ENCODE peak calls at places on chromosomes 12 and 14, in nine cellular contexts. W is esophagus squamous epithelium; J is HCEC 1CT; K is C1 segment of cervical spinal cord; Y is neural crest cell; O is CD8-positive, alpha-beta T cell; P is stimulated activated CD4-positive, alpha-beta T cell treated with anti-CD3 and anti-CD28 coated beads, Interleukin-1b, Interleukin-23, amount 100 ng/mL, for 1 hour; M is A549; L is activated CD4-positive, alpha-beta T cell treated with anti-CD3 and anti-CD28 coated beads, Interleukin-2, amount 50 U/mL, for 1 hour. N is an unnamed sample.

GRCh38 chr12:6639151-6639773 is 3.5 kb upstream of the LPAR5 start:
- DNase-seq in W (no peak), J (no peak), K (no peak), Y (no peak), O (no peak), P (no peak), M (no peak), L (no peak), N (no peak)

GRCh38 chr14:36503771-36504741 is 16.0 kb downstream of the NKX2-1 start:
- DNase-seq in W (no peak), J (no peak), K (no peak), Y (peak; percentile 12), O (no peak), P (no peak), M (no peak), L (no peak), N (no peak)

GRCh38 chr12:107395817-107396216 is 289.8 kb upstream of the PWP1 start:
- DNase-seq in W (no peak), J (no peak), K (no peak), Y (no peak), O (no peak), P (no peak), M (no peak), L (no peak), N (no peak)

GRCh38 chr12:12266389-12266872 is 413 bp downstream of the LRP6 start:
- DNase-seq in W (no peak), J (no peak), K (no peak), Y (no peak), O (no peak), P (no peak), M (no peak), L (no peak), N (no peak)

GRCh38 chr12:98635657-98636323 is 8.8 kb downstream of the IKBIP start:
- DNase-seq in W (no peak), J (peak; percentile 78), K (no peak), Y (no peak), O (no peak), P (no peak), M (peak; percentile 20), L (no peak), N (no peak)

GRCh38 chr14:24921903-24922302 is 128.0 kb downstream of the STXBP6 start:
- DNase-seq in W (no peak), J (peak; percentile 71), K (no peak), Y (no peak), O (no peak), P (no peak), M (no peak), L (no peak), N (no peak)

GRCh38 chr12:100163416-100164152 is 20.9 kb upstream of the BLTP3B start:
- DNase-seq in W (peak; percentile 10), J (peak; percentile 63), K (peak; percentile 64), Y (peak; percentile 71), O (peak; percentile 70), P (peak; percentile 22), M (peak; percentile 96), L (peak; percentile 65), N (peak; percentile 82)

GRCh38 chr12:24778486-24779304 is 170.2 kb downstream of the BCAT1 start:
- DNase-seq in W (no peak), J (peak; percentile 59), K (no peak), Y (no peak), O (no peak), P (no peak), M (peak; percentile 5), L (no peak), N (no peak)

GRCh38 chr12:109111775-109112491 is 4.5 kb upstream of the ACACB start:
- DNase-seq in W (no peak), J (peak; percentile 50), K (peak; percentile 64), Y (peak; percentile 61), O (peak; percentile 57), P (no peak), M (peak; percentile 72), L (peak; percentile 56), N (no peak)

GRCh38 chr12:19967486-19967885 is 400.9 kb upstream of the PDE3A start:
- DNase-seq in W (no peak), J (peak; percentile 97), K (no peak), Y (no peak), O (no peak), P (no peak), M (peak; percentile 49), L (no peak), N (no peak)

GRCh38 chr14:22594156-22594716 is 3.9 kb upstream of the ABHD4 start:
- DNase-seq in W (no peak), J (no peak), K (no peak), Y (no peak), O (no peak), P (no peak), M (no peak), L (no peak), N (no peak)

GRCh38 chr14:45785240-45785639 is 532.2 kb upstream of the MIS18BP1 start:
- DNase-seq in W (no peak), J (no peak), K (no peak), Y (no peak), O (no peak), P (no peak), M (no peak), L (no peak), N (no peak)

GRCh38 chr14:35897616-35898111 is 71.5 kb downstream of the BRMS1L start:
- DNase-seq in W (no peak), J (no peak), K (peak; percentile 71), Y (no peak), O (no peak), P (no peak), M (no peak), L (no peak), N (no peak)

GRCh38 chr12:129186952-129187351 is 333.7 kb downstream of the GLT1D1 start:
- DNase-seq in W (no peak), J (no peak), K (no peak), Y (no peak), O (no peak), P (no peak), M (peak; percentile 6), L (no peak), N (no peak)

GRCh38 chr14:80446356-80446755 is 235.1 kb upstream of the DIO2 start:
- DNase-seq in W (no peak), J (peak; percentile 34), K (no peak), Y (no peak), O (no peak), P (no peak), M (no peak), L (no peak), N (no peak)

GRCh38 chr12:105948331-105948730 is 190.4 kb downstream of the NUAK1 start:
- DNase-seq in W (no peak), J (no peak), K (no peak), Y (no peak), O (no peak), P (no peak), M (no peak), L (no peak), N (no peak)

GRCh38 chr14:46661728-46662127 is 10.1 kb upstream of the RPL10L start:
- DNase-seq in W (no peak), J (no peak), K (no peak), Y (no peak), O (no peak), P (no peak), M (no peak), L (no peak), N (no peak)

GRCh38 chr12:97944576-97944975 is 482.0 kb downstream of the RMST start:
- DNase-seq in W (no peak), J (no peak), K (no peak), Y (no peak), O (no peak), P (no peak), M (no peak), L (no peak), N (no peak)

GRCh38 chr14:21039059-21039422 is 3.1 kb upstream of the RNASE7 start:
- DNase-seq in W (no peak), J (peak; percentile 2), K (peak; percentile 73), Y (no peak), O (no peak), P (no peak), M (no peak), L (no peak), N (no peak)

GRCh38 chr14:102403028-102403427 is 40.3 kb downstream of the TECPR2 start:
- DNase-seq in W (no peak), J (no peak), K (no peak), Y (no peak), O (no peak), P (no peak), M (no peak), L (no peak), N (no peak)

GRCh38 chr14:74049886-74050495 is 30.8 kb downstream of the BBOF1 start:
- DNase-seq in W (no peak), J (no peak), K (no peak), Y (no peak), O (no peak), P (no peak), M (no peak), L (no peak), N (no peak)

GRCh38 chr12:32435921-32436710 is 36.8 kb downstream of the FGD4 start:
- DNase-seq in W (no peak), J (peak; percentile 39), K (no peak), Y (no peak), O (no peak), P (no peak), M (no peak), L (no peak), N (no peak)

GRCh38 chr14:104229621-104230041 is 91.2 kb downstream of the KIF26A start:
- DNase-seq in W (no peak), J (no peak), K (no peak), Y (no peak), O (no peak), P (no peak), M (no peak), L (no peak), N (no peak)

GRCh38 chr12:130591736-130592135 is 124.4 kb downstream of the RIMBP2 start:
- DNase-seq in W (no peak), J (no peak), K (no peak), Y (no peak), O (no peak), P (no peak), M (no peak), L (no peak), N (no peak)

GRCh38 chr12:31005944-31006361 is 67.7 kb upstream of the DDX11 start:
- DNase-seq in W (no peak), J (peak; percentile 55), K (no peak), Y (no peak), O (no peak), P (no peak), M (peak; percentile 48), L (no peak), N (no peak)

GRCh38 chr12:115456946-115457689 is 773.1 kb upstream of the TBX3 start:
- DNase-seq in W (no peak), J (no peak), K (no peak), Y (no peak), O (no peak), P (no peak), M (peak; percentile 28), L (no peak), N (no peak)

GRCh38 chr14:94109915-94110250 is 653 bp upstream of the IFI27 start:
- DNase-seq in W (no peak), J (no peak), K (no peak), Y (no peak), O (no peak), P (no peak), M (no peak), L (no peak), N (no peak)